ENCODE peak calls at places on chromosomes 12 and 14, in six cellular contexts. H, Z, B, G, S and V are unnamed samples.
A peak's percentile ranks its signal among the peaks of the same experiment; 100 is the strongest.

GRCh38 chr12:53670966-53671365 is 4.9 kb downstream of the ATP5MC2 start:
- DNase-seq in H (no peak), Z (no peak), B (no peak), G (no peak), S (no peak), V (no peak)

GRCh38 chr14:60721331-60722162 is 2.6 kb downstream of the SIX4 start:
- DNase-seq in H (peak; percentile 65), Z (peak; percentile 62), B (peak; percentile 4), G (peak; percentile 11), S (peak; percentile 31), V (peak; percentile 88)

GRCh38 chr12:44143170-44143569 is 307.3 kb downstream of the TMEM117 start:
- DNase-seq in H (no peak), Z (no peak), B (no peak), G (no peak), S (no peak), V (no peak)

GRCh38 chr12:28189774-28190320 is 409 bp upstream of the CCDC91 start:
- DNase-seq in H (no peak), Z (no peak), B (no peak), G (no peak), S (no peak), V (no peak)

GRCh38 chr14:106210650-106211049 is 684.3 kb downstream of the TMEM121 start:
- DNase-seq in H (peak; percentile 15), Z (no peak), B (peak; percentile 8), G (peak; percentile 85), S (no peak), V (no peak)

GRCh38 chr12:115712676-115713075 is 564.8 kb downstream of the MED13L start:
- DNase-seq in H (no peak), Z (no peak), B (no peak), G (no peak), S (no peak), V (no peak)

GRCh38 chr12:12327802-12328201 is 22.2 kb downstream of the MANSC1 start:
- DNase-seq in H (peak; percentile 73), Z (no peak), B (peak; percentile 73), G (peak; percentile 83), S (peak; percentile 65), V (no peak)

GRCh38 chr14:93032301-93032929 is 83.3 kb downstream of the ITPK1 start:
- DNase-seq in H (no peak), Z (no peak), B (no peak), G (no peak), S (no peak), V (no peak)

GRCh38 chr14:28867571-28867970 is 101.0 kb downstream of the FOXG1 start:
- DNase-seq in H (no peak), Z (no peak), B (no peak), G (no peak), S (no peak), V (no peak)

GRCh38 chr12:115943310-115943629 is 334.2 kb downstream of the MED13L start:
- DNase-seq in H (no peak), Z (no peak), B (no peak), G (no peak), S (no peak), V (no peak)

GRCh38 chr12:15933751-15934150 is 22.6 kb downstream of the DERA start:
- DNase-seq in H (no peak), Z (no peak), B (no peak), G (no peak), S (no peak), V (no peak)

GRCh38 chr12:23722655-23723054 is 226.8 kb downstream of the SOX5 start:
- DNase-seq in H (no peak), Z (no peak), B (no peak), G (no peak), S (no peak), V (no peak)

GRCh38 chr12:109701064-109701463 is 12.6 kb upstream of the FAM222A start:
- DNase-seq in H (no peak), Z (no peak), B (no peak), G (no peak), S (no peak), V (no peak)

GRCh38 chr14:36096090-36096489 is 80.4 kb downstream of the PTCSC3 start:
- DNase-seq in H (no peak), Z (no peak), B (no peak), G (no peak), S (peak; percentile 94), V (no peak)

GRCh38 chr14:49017451-49017850 is 568.7 kb downstream of the RPS29 start:
- DNase-seq in H (no peak), Z (no peak), B (no peak), G (no peak), S (no peak), V (no peak)

GRCh38 chr12:50149311-50149710 is 17.9 kb downstream of the CERS5 start:
- DNase-seq in H (no peak), Z (no peak), B (no peak), G (no peak), S (no peak), V (no peak)

GRCh38 chr14:58637040-58637390 is 747 bp upstream of the DACT1 start:
- DNase-seq in H (no peak), Z (peak; percentile 57), B (peak; percentile 44), G (no peak), S (peak; percentile 70), V (no peak)

GRCh38 chr12:20436367-20436766 is 68.0 kb downstream of the PDE3A start:
- DNase-seq in H (no peak), Z (no peak), B (no peak), G (no peak), S (no peak), V (no peak)

GRCh38 chr14:90559811-90560492 is 163.1 kb downstream of the CALM1 start:
- DNase-seq in H (no peak), Z (no peak), B (no peak), G (no peak), S (no peak), V (no peak)

GRCh38 chr14:93729993-93730392 is 58.3 kb downstream of the PRIMA1 start:
- DNase-seq in H (no peak), Z (no peak), B (peak; percentile 17), G (no peak), S (no peak), V (no peak)

GRCh38 chr12:12376636-12377448 is 20.0 kb downstream of the BORCS5 start:
- DNase-seq in H (peak; percentile 67), Z (no peak), B (peak; percentile 86), G (peak; percentile 87), S (peak; percentile 77), V (no peak)

DNA sequence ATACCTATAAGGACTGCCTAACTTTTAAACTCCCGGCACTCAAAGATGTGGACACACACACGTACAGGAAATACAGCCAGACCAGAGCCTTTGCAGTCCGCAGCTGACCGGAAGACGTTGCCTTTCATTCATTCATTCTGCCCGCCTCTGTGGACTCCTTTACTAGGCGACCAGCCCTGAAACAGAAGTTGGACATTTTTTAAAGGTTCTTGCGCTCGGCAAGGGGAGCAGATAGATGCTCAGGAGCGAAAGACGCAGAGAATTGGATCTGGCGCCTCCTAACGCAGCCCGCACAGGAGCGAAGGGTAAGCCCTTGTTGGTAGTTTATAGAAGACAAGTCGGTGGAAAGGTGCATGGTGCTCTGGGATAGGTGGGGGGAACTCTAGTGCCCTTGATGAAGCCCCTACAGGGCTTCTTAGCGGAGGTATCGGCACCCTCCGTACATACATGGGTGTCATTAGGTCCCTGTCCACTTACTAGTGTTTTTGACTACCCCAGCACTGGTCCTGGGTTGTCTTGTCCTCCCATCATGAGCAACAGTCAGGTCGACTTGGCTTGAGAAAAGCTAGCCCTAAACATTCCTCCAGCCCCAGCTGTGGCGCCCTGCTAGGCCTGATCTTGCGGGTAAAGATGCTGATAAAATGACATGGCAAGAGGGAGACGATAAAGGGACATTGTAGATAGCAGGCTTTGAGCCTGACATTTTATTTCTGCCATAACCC is at the start of gene KDM2B:
- DNase-seq in H (no peak), Z (no peak), B (peak; percentile 10), G (peak; percentile 55), S (no peak), V (no peak)
- TF ChIP-seq CTCF in H (peak; percentile 11), Z (no peak), B (no peak), G (peak; percentile 62), S (no peak), V (no peak)

DNA sequence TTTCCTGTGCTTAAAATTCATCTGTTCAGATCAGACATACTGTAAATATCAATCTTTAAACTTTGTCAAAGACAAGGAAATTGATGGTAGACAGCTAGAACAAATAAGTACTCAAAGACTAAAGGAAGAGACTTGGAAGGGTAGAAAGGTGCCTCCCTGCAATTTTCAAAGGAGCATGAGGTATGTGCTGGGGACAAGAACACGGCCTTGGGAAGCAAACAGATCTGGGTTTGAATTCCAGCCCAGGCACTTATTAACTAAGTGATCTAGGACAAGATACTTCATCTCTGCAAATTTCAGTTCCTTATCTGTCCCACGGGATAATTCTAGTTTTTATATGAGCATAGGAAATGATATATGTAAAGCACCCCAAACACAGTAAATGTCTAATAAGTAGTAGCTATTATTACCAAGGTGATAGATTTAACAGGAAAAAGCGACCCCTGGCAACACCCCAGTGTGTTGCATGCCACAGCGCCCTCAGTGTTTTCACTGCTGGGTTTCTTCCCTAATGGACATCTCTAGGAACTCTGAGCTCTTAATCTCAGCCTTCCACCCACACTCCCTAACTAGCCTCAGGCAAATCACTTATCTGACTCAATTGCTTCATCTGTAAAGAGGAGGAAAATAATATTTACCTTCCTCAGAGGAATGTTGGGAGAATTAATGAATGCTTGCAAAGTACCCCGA is 44.7 kb upstream of the BMP4 start:
- DNase-seq in H (no peak), Z (no peak), B (no peak), G (peak; percentile 2), S (peak; percentile 47), V (no peak)
- TF ChIP-seq CTCF in H (peak; percentile 18), Z (no peak), B (no peak), G (peak; percentile 54), S (peak; percentile 9), V (peak; percentile 11)

GRCh38 chr12:56645201-56645716 is 525 bp downstream of the ATP5F1B start:
- DNase-seq in H (no peak), Z (peak; percentile 47), B (peak; percentile 37), G (peak; percentile 40), S (no peak), V (no peak)
- TF ChIP-seq CTCF in H (no peak), Z (no peak), B (no peak), G (no peak), S (no peak), V (no peak)

GRCh38 chr12:105319691-105320209 is 10.7 kb upstream of the C12orf75 start:
- DNase-seq in H (no peak), Z (no peak), B (peak; percentile 47), G (peak; percentile 73), S (no peak), V (no peak)
- TF ChIP-seq CTCF in H (peak; percentile 39), Z (no peak), B (no peak), G (peak; percentile 69), S (no peak), V (no peak)